ENCODE peak calls at places on chromosomes 1 and 21, in six cellular contexts. X is IMR-90; L is progenitor cell of endocrine pancreas; J is CD8-positive, alpha-beta T cell; M is adrenal gland; C is upper lobe of left lung. F is an unnamed sample.

GRCh38 chr1:33517596-33518250 is 45.3 kb downstream of the ZSCAN20 start:
- DNase-seq in C (no peak), L (no peak), M (no peak), J (no peak), X (peak), F (no peak)

GRCh38 chr1:202310746-202311145 is 31.0 kb downstream of the UBE2T start:
- DNase-seq in M (no peak), C (no peak), J (no peak), X (no peak), L (no peak), F (no peak)

GRCh38 chr1:95221306-95221705 is 12.7 kb upstream of the RWDD3 start:
- DNase-seq in L (no peak), C (no peak), M (no peak), X (peak), J (no peak), F (no peak)

GRCh38 chr1:117001254-117001927 is at the start of gene CD101:
- DNase-seq in X (no peak), L (no peak), M (no peak), C (no peak), J (no peak), F (no peak)

GRCh38 chr1:32992489-32993214 is 28.0 kb upstream of the RNF19B start:
- DNase-seq in C (peak), M (peak), L (peak), X (peak), J (no peak), F (peak)

GRCh38 chr1:116571215-116571919 is 541 bp upstream of the CD58 start:
- DNase-seq in C (no peak), J (no peak), X (no peak), M (no peak), L (no peak), F (no peak)

GRCh38 chr1:189597083-189597482 is 880.6 kb downstream of the BRINP3 start:
- DNase-seq in C (peak), X (no peak), J (no peak), M (no peak), L (no peak), F (no peak)

GRCh38 chr21:28018741-28019669 is 973.7 kb downstream of the LTN1 start:
- DNase-seq in M (no peak), X (peak), L (no peak), C (no peak), J (no peak), F (no peak)

GRCh38 chr1:157773723-157774350 is 3.1 kb downstream of the FCRL2 start:
- DNase-seq in L (no peak), M (no peak), C (no peak), X (no peak), J (no peak), F (no peak)

GRCh38 chr1:83692524-83693336 is 306.2 kb downstream of the TTLL7 start:
- DNase-seq in X (peak), M (peak), C (no peak), L (no peak), J (no peak), F (no peak)

GRCh38 chr1:46527474-46528296 is 23.8 kb downstream of the KNCN start:
- DNase-seq in M (peak), J (peak), X (peak), L (peak), C (peak), F (peak)

GRCh38 chr1:43395523-43395922 is 5.8 kb downstream of the SZT2 start:
- DNase-seq in X (no peak), C (no peak), J (no peak), L (no peak), M (no peak), F (no peak)

GRCh38 chr1:214558002-214558770 is 6.8 kb upstream of the PTPN14 start:
- DNase-seq in M (no peak), J (no peak), C (no peak), X (peak), L (no peak), F (no peak)

GRCh38 chr1:70459502-70460225 is 48.6 kb downstream of the CTH start:
- DNase-seq in X (peak), C (no peak), L (no peak), J (no peak), M (no peak), F (no peak)

GRCh38 chr1:208107817-208108608 is 136.2 kb downstream of the PLXNA2 start:
- DNase-seq in J (no peak), X (peak), C (peak), M (no peak), L (no peak), F (no peak)

GRCh38 chr1:234214129-234214910 is 158.9 kb upstream of the COA6 start:
- DNase-seq in J (peak), X (peak), C (peak), M (peak), L (peak), F (no peak)

GRCh38 chr21:38645282-38645681 is 147.0 kb upstream of the ERG start:
- DNase-seq in C (no peak), M (no peak), X (peak), L (no peak), J (no peak), F (no peak)

GRCh38 chr1:239635276-239635675 is 248.9 kb downstream of the CHRM3 start:
- DNase-seq in X (no peak), L (no peak), C (no peak), J (no peak), M (no peak), F (no peak)

GRCh38 chr1:230681599-230681998 is 32.3 kb downstream of the AGT start:
- DNase-seq in L (no peak), X (peak), M (peak), J (no peak), C (no peak), F (no peak)

GRCh38 chr1:6248161-6248776 is 4.3 kb downstream of the HES3 start:
- DNase-seq in L (no peak), J (no peak), X (no peak), M (no peak), C (no peak), F (no peak)

GRCh38 chr1:59977075-59977410 is 50.5 kb upstream of the CYP2J2 start:
- DNase-seq in L (no peak), C (no peak), M (no peak), X (no peak), J (no peak), F (no peak)

GRCh38 chr1:2236695-2237677 is 8.9 kb downstream of the SKI start:
- DNase-seq in J (no peak), X (no peak), M (peak), L (no peak), C (no peak), F (no peak)

GRCh38 chr1:192527950-192528349 is 47.6 kb upstream of the RGS1 start:
- DNase-seq in L (no peak), C (no peak), J (no peak), X (no peak), M (no peak), F (no peak)

GRCh38 chr1:3313579-3313955 is 140.9 kb upstream of the ARHGEF16 start:
- DNase-seq in X (peak), C (peak), M (peak), L (no peak), J (no peak), F (no peak)

GRCh38 chr1:58887059-58887458 is 103.2 kb upstream of the JUN start:
- DNase-seq in X (no peak), M (no peak), C (no peak), L (no peak), J (no peak), F (no peak)

GRCh38 chr1:31154632-31155215 is 85.0 kb downstream of the NKAIN1 start:
- DNase-seq in C (peak), L (peak), J (peak), M (peak), X (peak), F (peak)

GRCh38 chr21:17821121-17821520 is 2.0 kb upstream of the C21orf91 start:
- DNase-seq in X (no peak), J (no peak), L (no peak), C (no peak), M (no peak), F (no peak)

GRCh38 chr21:35395728-35396127 is 346.6 kb upstream of the RUNX1 start:
- DNase-seq in M (no peak), X (peak), J (no peak), L (no peak), C (no peak), F (no peak)

GRCh38 chr1:35222322-35223108 is 29.6 kb upstream of the SFPQ start:
- DNase-seq in X (peak), J (no peak), L (no peak), M (no peak), C (no peak), F (no peak)

GRCh38 chr1:204265665-204266064 is 51.9 kb upstream of the GOLT1A start:
- DNase-seq in M (no peak), C (no peak), J (no peak), X (no peak), L (no peak), F (no peak)

GRCh38 chr1:66617362-66617761 is 83.4 kb downstream of the SGIP1 start:
- DNase-seq in J (no peak), M (no peak), L (no peak), X (no peak), C (no peak), F (no peak)

GRCh38 chr1:12143631-12144155 is 23.1 kb upstream of the TNFRSF1B start:
- DNase-seq in M (peak), L (no peak), C (peak), X (peak), J (no peak), F (no peak)

DNA sequence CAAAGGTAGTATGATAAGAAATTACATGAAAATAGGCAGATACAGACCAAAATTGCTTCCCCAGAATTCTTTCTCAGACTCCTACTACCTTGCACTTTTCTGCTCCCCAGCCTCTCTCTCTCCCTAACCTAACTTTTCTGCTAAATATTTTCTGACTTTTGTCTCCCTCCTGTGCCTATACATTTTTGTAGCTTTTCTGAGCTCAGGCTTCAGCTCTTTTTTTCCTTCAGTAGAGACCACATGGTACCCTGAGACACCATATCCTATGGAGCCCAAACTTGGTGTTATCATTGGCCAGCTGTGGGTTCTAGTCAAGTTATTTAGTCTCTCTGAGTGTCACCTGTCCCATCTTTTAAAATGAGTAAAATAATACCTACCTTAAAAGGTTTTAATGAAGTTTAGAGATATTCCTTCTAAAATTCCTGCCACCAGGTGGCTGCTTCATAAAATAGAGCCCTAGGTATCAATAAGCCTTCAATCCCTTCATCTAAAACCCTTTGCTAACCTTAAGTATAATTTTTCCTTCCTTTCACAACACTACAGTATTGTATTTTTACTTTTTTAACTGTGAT is 237.7 kb upstream of the DUSP10 start:
- DNase-seq in L (no peak), C (no peak), M (no peak), X (no peak), J (no peak), F (no peak)
- TF ChIP-seq CTCF in L (peak), C (no peak), M (no peak), X (peak), J (no peak), F (no peak)

GRCh38 chr1:63870152-63870551 is 96.3 kb downstream of the ROR1 start:
- DNase-seq in J (no peak), L (no peak), X (no peak), C (no peak), M (no peak), F (no peak)
- TF ChIP-seq CTCF in J (no peak), L (peak), X (no peak), C (no peak), M (no peak), F (no peak)

GRCh38 chr1:178360421-178360820 is 136.3 kb downstream of the CLEC20A start:
- DNase-seq in C (no peak), L (no peak), M (no peak), X (no peak), J (no peak), F (no peak)

GRCh38 chr1:178362784-178363183 is 134.0 kb downstream of the CLEC20A start:
- DNase-seq in J (no peak), X (peak), L (no peak), C (no peak), M (no peak), F (no peak)

GRCh38 chr1:178364782-178365181 is 132.0 kb downstream of the CLEC20A start:
- DNase-seq in J (no peak), C (no peak), M (no peak), X (no peak), L (no peak), F (no peak)

GRCh38 chr1:178367151-178367550 is 129.6 kb downstream of the CLEC20A start:
- DNase-seq in M (no peak), C (no peak), J (no peak), L (no peak), X (no peak), F (no peak)

DNA sequence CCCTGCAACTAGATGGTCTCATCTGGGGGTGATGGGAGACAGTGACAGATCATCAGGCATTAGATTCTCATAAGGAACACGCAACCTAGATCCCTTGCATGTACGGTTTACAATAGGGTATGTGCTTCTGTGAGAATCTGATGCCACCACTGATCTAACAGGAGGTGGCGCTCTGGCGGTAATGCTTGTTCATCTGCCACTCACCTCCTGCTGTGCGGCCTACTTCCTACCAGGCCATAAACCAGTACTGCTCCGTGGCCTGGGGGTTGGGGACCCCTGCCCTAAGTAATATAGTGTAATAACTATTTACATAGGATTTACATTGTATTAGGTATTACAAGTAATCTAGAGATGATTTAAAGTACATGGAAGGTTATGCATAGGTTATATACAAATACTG is 134.9 kb downstream of the CLEC20A start:
- DNase-seq in M (no peak), L (no peak), X (no peak), C (no peak), J (no peak), F (no peak)
- TF ChIP-seq CTCF in M (no peak), L (no peak), X (no peak), C (no peak), J (no peak), F (no peak)

GRCh38 chr1:216114180-216114579 is 309.1 kb downstream of the USH2A start:
- DNase-seq in C (no peak), L (no peak), J (no peak), X (no peak), M (no peak), F (no peak)

GRCh38 chr1:216124382-216124781 is 298.9 kb downstream of the USH2A start:
- DNase-seq in J (no peak), X (no peak), C (no peak), M (no peak), L (no peak), F (no peak)

GRCh38 chr1:216119600-216119999 is 303.6 kb downstream of the USH2A start:
- DNase-seq in X (peak), M (no peak), J (no peak), C (no peak), L (no peak), F (no peak)
- TF ChIP-seq CTCF in X (peak), M (no peak), J (no peak), C (no peak), L (peak), F (no peak)

GRCh38 chr1:18322353-18323032 is 158.2 kb upstream of the KLHDC7A start:
- DNase-seq in J (no peak), L (no peak), M (no peak), X (no peak), C (no peak), F (no peak)
- TF ChIP-seq CTCF in J (no peak), L (peak), M (no peak), X (no peak), C (no peak), F (no peak)

GRCh38 chr1:205284420-205285144 is 37.0 kb downstream of the NUAK2 start:
- DNase-seq in J (peak), X (peak), L (no peak), C (peak), M (peak), F (peak)
- TF ChIP-seq CTCF in J (no peak), X (peak), L (no peak), C (no peak), M (no peak), F (no peak)

GRCh38 chr1:13469343-13469742 is 44.5 kb downstream of the LRRC38 start:
- DNase-seq in J (no peak), M (peak), C (no peak), L (no peak), X (no peak), F (no peak)
- TF ChIP-seq CTCF in J (no peak), M (peak), C (no peak), L (peak), X (no peak), F (no peak)